ENCODE peak calls at places on chromosomes 2 and 18, in four cellular contexts. O is lung, Q is neuronal stem cell, Y is PC-3. L is an unnamed sample.

GRCh38 chr2:160700006-160700405 is 206.4 kb upstream of the RBMS1 start:
- DNase-seq in O (no peak), Q (no peak), Y (no peak), L (no peak)

GRCh38 chr18:27712066-27712465 is 464.9 kb downstream of the CDH2 start:
- DNase-seq in O (no peak), Q (no peak), Y (no peak), L (no peak)

GRCh38 chr2:216522892-216523502 is 24.4 kb downstream of the RPL37A start:
- DNase-seq in O (no peak), Q (no peak), Y (no peak), L (no peak)

GRCh38 chr2:27236626-27237025 is 19.5 kb downstream of the CAD start:
- DNase-seq in O (no peak), Q (no peak), Y (no peak), L (no peak)

GRCh38 chr2:149080964-149081363 is 42.5 kb downstream of the LYPD6B start:
- DNase-seq in O (no peak), Q (no peak), Y (no peak), L (no peak)

GRCh38 chr18:48723837-48724236 is 185.0 kb downstream of the CTIF start:
- DNase-seq in O (no peak), Q (no peak), Y (no peak), L (no peak)

GRCh38 chr2:213011505-213011904 is 139.9 kb downstream of the IKZF2 start:
- DNase-seq in O (no peak), Q (no peak), Y (no peak), L (no peak)

GRCh38 chr18:6595666-6596065 is 133.8 kb upstream of the ARHGAP28 start:
- DNase-seq in O (no peak), Q (no peak), Y (no peak), L (no peak)

GRCh38 chr2:24793752-24794477 is 690 bp downstream of the CENPO start:
- DNase-seq in O (no peak), Q (peak), Y (peak), L (no peak)

GRCh38 chr2:35168351-35168750 is 1187.2 kb upstream of the CRIM1 start:
- DNase-seq in O (no peak), Q (no peak), Y (peak), L (no peak)

GRCh38 chr2:213475433-213475832 is 191.2 kb downstream of the SPAG16 start:
- DNase-seq in O (no peak), Q (no peak), Y (no peak), L (no peak)

GRCh38 chr2:54770676-54771075 is 47.2 kb downstream of the EML6 start:
- DNase-seq in O (no peak), Q (no peak), Y (peak), L (no peak)

GRCh38 chr2:132503621-132504200 is 87.1 kb downstream of the GPR39 start:
- DNase-seq in O (no peak), Q (no peak), Y (peak), L (no peak)

GRCh38 chr2:22991844-22992243 is 393.1 kb upstream of the KLHL29 start:
- DNase-seq in O (no peak), Q (no peak), Y (peak), L (no peak)

GRCh38 chr2:241977557-241978300 is 108.2 kb downstream of the RTP5 start:
- DNase-seq in O (no peak), Q (no peak), Y (no peak), L (no peak)

GRCh38 chr2:107730898-107731297 is 95.8 kb upstream of the RGPD4 start:
- DNase-seq in O (no peak), Q (no peak), Y (peak), L (no peak)

GRCh38 chr2:241609859-241610793 is 26.8 kb downstream of the THAP4 start:
- DNase-seq in O (peak), Q (peak), Y (no peak), L (peak)

GRCh38 chr2:16223071-16223470 is 282.7 kb downstream of the MYCN start:
- DNase-seq in O (no peak), Q (peak), Y (no peak), L (no peak)

GRCh38 chr2:30428034-30428662 is 18.9 kb upstream of the LCLAT1 start:
- DNase-seq in O (no peak), Q (no peak), Y (no peak), L (no peak)

GRCh38 chr2:141411419-141411818 is 719.4 kb downstream of the LRP1B start:
- DNase-seq in O (no peak), Q (no peak), Y (no peak), L (no peak)

GRCh38 chr2:172927381-172928357 is 148.0 kb upstream of the MAP3K20 start:
- DNase-seq in O (peak), Q (no peak), Y (no peak), L (no peak)
- H3K27ac ChIP-seq in O (peak), Q (no peak), Y (no peak), L (no peak)

DNA sequence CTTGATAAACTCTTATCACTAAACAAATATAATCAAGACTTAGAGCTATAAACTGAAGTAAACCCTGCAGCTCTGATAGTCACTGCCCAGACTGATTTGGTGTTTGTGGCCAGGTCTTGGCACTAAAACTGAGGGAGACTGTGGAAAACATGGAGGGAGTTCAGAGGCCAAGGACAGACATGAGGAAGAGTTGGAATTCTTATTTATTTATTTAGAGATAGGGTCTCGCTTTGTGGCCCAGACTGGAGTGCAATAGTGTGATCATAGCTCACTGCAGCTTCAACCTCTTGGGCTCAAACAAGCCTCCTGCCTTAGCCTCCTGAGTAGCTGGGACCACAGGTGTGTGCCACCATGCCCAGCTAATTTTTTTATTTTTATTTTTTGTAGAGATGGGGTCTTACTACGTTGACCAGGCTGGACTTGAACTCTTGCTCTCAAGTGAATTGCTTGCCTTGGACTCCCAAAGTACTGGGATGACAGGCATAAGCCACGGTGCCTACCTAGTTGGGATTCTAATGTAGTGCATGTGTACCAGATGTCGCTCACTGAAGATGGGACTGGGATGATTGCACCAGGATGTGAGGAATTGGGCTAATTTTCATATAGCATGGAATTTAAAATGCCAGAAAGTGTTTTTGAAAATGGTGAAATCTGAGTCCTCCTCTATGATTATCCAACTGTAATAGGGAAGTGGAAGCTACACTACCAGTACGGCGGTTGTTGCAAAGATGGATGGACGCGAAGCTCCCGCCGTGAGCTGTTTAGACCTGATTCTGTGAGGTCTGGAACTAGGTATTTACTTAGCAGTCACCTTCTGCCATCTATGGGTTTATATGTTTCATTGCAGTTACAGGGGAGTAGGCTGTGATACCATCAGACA is 52.7 kb upstream of the CTLA4 start:
- DNase-seq in O (peak), Q (peak), Y (peak), L (peak)
- H3K4me3 ChIP-seq in O (no peak), Q (no peak), Y (peak), L (no peak)

GRCh38 chr2:36432479-36432878 is 76.9 kb downstream of the CRIM1 start:
- DNase-seq in O (no peak), Q (no peak), Y (no peak), L (no peak)
- H3K27ac ChIP-seq in O (peak), Q (no peak), Y (no peak), L (no peak)

GRCh38 chr18:75218064-75218463 is 7.5 kb downstream of the TSHZ1 start:
- DNase-seq in O (no peak), Q (no peak), Y (no peak), L (no peak)
- H3K4me3 ChIP-seq in O (no peak), Q (no peak), Y (no peak), L (no peak)

GRCh38 chr2:96622544-96622943 is 15.6 kb downstream of the KANSL3 start:
- DNase-seq in O (no peak), Q (no peak), Y (no peak), L (no peak)

GRCh38 chr2:96626553-96626942 is 11.6 kb downstream of the KANSL3 start:
- DNase-seq in O (no peak), Q (no peak), Y (no peak), L (no peak)

GRCh38 chr2:96623116-96623515 is 15.0 kb downstream of the KANSL3 start:
- DNase-seq in O (no peak), Q (no peak), Y (no peak), L (no peak)

DNA sequence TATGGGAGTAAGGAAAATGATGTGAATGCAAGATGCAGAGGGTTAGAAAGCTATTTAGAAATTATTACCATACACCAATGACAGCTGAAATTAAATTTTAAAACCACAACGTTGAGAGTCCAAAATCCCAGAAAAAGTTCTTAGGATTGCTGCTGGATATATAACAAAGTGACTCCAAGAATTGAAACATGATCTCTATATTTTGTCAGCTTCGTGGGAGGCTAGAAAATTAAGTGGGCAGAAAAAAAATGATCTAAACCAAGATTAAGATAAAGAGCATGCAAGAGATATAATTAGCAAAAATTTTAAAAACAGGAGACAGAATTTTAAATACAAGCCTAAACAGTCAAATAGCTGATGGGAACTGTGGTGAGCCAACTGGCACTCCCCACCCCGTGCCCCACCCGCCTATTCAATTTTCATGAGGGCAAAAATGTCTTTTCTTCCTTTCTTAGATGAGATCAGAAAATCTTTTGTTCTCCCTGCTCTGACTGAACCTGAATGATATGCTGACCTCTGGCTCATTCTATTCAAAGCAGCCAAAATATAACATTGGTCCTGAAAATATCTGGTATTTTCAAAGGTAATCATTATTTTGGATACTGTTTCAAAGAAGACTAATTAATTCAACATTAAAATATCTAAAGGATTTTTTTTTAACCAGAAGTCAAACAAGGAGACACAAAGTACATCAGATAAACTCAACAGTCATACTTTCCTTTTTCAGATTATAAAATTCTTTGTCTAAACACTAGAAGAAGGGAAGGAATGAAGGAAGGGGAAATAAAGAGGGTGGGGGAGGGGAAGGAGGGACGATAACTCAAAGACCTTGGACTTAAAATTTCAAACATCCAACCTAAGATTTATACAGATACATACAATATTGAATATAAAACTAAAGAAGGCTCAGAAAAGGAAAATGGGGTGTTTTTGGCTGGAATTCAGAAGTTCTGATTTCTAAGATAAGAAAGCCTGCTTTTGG is 12.2 kb downstream of the KANSL3 start:
- DNase-seq in O (no peak), Q (no peak), Y (no peak), L (no peak)
- H3K27ac ChIP-seq in O (no peak), Q (no peak), Y (no peak), L (no peak)

GRCh38 chr2:176129825-176130152 is 284 bp downstream of the HOXD8 start:
- DNase-seq in O (no peak), Q (no peak), Y (no peak), L (no peak)

GRCh38 chr2:176126929-176127768 is 2.4 kb upstream of the HOXD8 start:
- DNase-seq in O (peak), Q (peak), Y (peak), L (no peak)

GRCh38 chr2:176128172-176129012 is 1.1 kb upstream of the HOXD8 start:
- DNase-seq in O (no peak), Q (no peak), Y (no peak), L (no peak)

GRCh38 chr2:176129013-176129796 is at the start of gene HOXD8:
- DNase-seq in O (no peak), Q (no peak), Y (no peak), L (no peak)

DNA sequence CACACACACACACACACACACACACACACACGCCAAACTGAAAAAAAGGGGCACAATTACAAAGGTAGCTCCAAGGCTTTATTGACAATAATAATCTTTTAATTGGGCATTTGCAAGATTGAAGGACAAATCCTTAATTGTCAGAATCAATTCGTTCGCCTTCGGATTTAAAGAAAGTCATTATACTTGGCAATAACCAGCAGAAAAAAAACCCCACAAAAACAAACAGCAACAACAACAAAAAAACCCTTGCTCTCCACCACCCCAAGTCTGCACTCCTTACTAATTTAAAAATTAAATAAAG is 1.8 kb upstream of the HOXD8 start:
- DNase-seq in O (no peak), Q (no peak), Y (no peak), L (no peak)
- H3K4me3 ChIP-seq in O (no peak), Q (no peak), Y (peak), L (no peak)

GRCh38 chr2:226796012-226796839 is 3.4 kb downstream of the IRS1 start:
- DNase-seq in O (no peak), Q (no peak), Y (peak), L (no peak)

GRCh38 chr2:226795281-226796011 is 4.2 kb downstream of the IRS1 start:
- DNase-seq in O (no peak), Q (no peak), Y (peak), L (no peak)

GRCh38 chr2:226793615-226794014 is 6.0 kb downstream of the IRS1 start:
- DNase-seq in O (no peak), Q (no peak), Y (no peak), L (no peak)

GRCh38 chr2:226794077-226794670 is 5.4 kb downstream of the IRS1 start:
- DNase-seq in O (no peak), Q (no peak), Y (no peak), L (no peak)

DNA sequence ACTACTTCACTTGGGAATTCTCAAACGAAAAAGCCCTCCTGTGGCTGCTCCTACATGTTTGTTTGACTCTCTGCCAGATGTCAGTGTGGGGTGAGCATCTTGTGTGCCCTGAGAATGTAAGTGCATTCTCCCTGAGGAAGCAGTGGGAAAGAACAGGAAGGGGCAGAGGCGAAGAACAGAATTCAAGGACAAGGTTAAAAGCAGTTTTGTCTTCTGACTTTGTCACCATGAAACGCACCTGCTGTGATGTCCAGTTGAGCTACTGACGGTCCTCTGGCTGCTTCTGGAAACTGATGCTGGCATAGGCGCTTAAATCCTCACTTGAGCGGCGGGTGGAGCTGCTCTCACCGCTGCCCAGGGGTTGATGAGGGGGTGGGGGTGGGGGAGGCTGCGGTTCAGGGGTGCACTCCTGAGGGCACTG is 4.9 kb downstream of the IRS1 start:
- DNase-seq in O (no peak), Q (no peak), Y (peak), L (no peak)
- H3K27ac ChIP-seq in O (peak), Q (no peak), Y (peak), L (no peak)

GRCh38 chr2:10968176-10968575 is 56.4 kb downstream of the KCNF1 start:
- DNase-seq in O (no peak), Q (no peak), Y (no peak), L (no peak)

GRCh38 chr2:10966056-10966455 is 54.3 kb downstream of the KCNF1 start:
- DNase-seq in O (no peak), Q (no peak), Y (no peak), L (no peak)

GRCh38 chr2:10965241-10965843 is 53.6 kb downstream of the KCNF1 start:
- DNase-seq in O (no peak), Q (no peak), Y (no peak), L (no peak)

GRCh38 chr2:10964076-10964812 is 52.5 kb downstream of the KCNF1 start:
- DNase-seq in O (no peak), Q (no peak), Y (no peak), L (no peak)

GRCh38 chr2:10966741-10967140 is 55.0 kb downstream of the KCNF1 start:
- DNase-seq in O (no peak), Q (no peak), Y (no peak), L (no peak)
- H3K4me3 ChIP-seq in O (no peak), Q (no peak), Y (no peak), L (no peak)

GRCh38 chr2:50950996-50951395 is 80.9 kb downstream of the NRXN1 start:
- DNase-seq in O (no peak), Q (no peak), Y (no peak), L (no peak)

GRCh38 chr2:50952596-50952995 is 79.3 kb downstream of the NRXN1 start:
- DNase-seq in O (no peak), Q (no peak), Y (peak), L (no peak)

GRCh38 chr2:50951416-50951815 is 80.5 kb downstream of the NRXN1 start:
- DNase-seq in O (no peak), Q (no peak), Y (peak), L (no peak)

GRCh38 chr2:50956886-50957285 is 75.0 kb downstream of the NRXN1 start:
- DNase-seq in O (no peak), Q (no peak), Y (peak), L (no peak)

DNA sequence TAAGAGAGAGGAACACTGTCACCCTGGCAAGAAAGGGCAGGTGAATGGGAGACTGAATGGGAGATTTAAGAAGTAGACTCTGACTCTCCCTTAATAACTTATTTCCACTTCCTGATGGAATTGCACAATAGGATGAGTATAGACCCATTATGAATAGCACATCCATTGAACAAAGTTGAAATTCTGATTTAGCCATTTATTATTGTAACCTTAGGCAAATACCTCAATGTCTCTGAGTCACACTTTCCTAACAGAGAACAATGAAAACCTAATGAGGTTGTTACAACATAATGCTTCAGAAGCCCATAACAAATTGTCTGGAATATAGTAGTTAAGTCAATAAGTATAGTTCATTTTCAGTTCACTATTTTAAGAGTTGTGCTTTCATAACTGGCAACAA is 78.9 kb downstream of the NRXN1 start:
- DNase-seq in O (no peak), Q (no peak), Y (peak), L (no peak)
- H3K27ac ChIP-seq in O (no peak), Q (no peak), Y (peak), L (no peak)

DNA sequence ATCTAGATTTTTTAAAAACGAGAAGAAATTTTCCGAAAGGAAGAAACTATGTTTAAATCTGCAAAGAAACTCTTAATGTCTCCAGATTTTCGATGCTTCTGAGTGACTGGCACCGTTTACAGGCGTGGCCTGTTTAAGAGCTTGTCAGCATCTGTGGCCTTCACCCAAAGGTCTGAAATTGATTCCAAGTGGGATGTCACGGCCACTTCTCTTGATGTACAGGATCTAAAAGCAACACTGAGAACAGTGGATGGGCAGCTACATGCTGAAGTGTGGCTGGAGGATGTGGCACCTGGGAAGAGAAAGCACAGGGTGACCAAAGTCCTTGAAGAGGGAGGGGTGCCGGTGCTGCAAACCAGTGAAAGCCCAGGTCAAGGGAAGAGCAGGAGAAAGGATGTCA is 28.0 kb downstream of the EMILIN2 start:
- DNase-seq in O (no peak), Q (no peak), Y (no peak), L (no peak)
- H3K4me3 ChIP-seq in O (no peak), Q (no peak), Y (no peak), L (no peak)

L was measured in iPS DF 6.9.